ENCODE peak calls at places on chromosomes 11 and 22, in six cellular contexts. One of them, this sample, is unnamed.

GRCh38 chr11:11709447-11710239 is 87.8 kb upstream of the GALNT18 start:
- DNase-seq in GM12878: peak; percentile 1
- DNase-seq in IMR-90: no peak
- DNase-seq in A549: no peak
- DNase-seq in K562: no peak
- DNase-seq in HepG2: no peak
- DNase-seq in this sample: no peak

GRCh38 chr22:31211504-31211861 is 615 bp upstream of the LIMK2 start:
- DNase-seq in GM12878: no peak
- DNase-seq in IMR-90: no peak
- DNase-seq in A549: no peak
- DNase-seq in K562: no peak
- DNase-seq in HepG2: no peak
- DNase-seq in this sample: no peak

GRCh38 chr22:19178065-19178658 is 374 bp downstream of the SLC25A1 start:
- DNase-seq in GM12878: no peak
- DNase-seq in IMR-90: peak; percentile 11
- DNase-seq in A549: peak; percentile 13
- DNase-seq in K562: peak; percentile 98
- DNase-seq in HepG2: peak; percentile 21
- DNase-seq in this sample: peak; percentile 85

GRCh38 chr22:50015451-50016307 is 3.1 kb upstream of the IL17REL start:
- DNase-seq in GM12878: no peak
- DNase-seq in IMR-90: no peak
- DNase-seq in A549: no peak
- DNase-seq in K562: no peak
- DNase-seq in HepG2: no peak
- DNase-seq in this sample: peak; percentile 41

GRCh38 chr22:35258144-35258988 is 1.1 kb downstream of the HMGXB4 start:
- DNase-seq in GM12878: no peak
- DNase-seq in IMR-90: peak; percentile 11
- DNase-seq in A549: peak; percentile 5
- DNase-seq in K562: peak; percentile 16
- DNase-seq in HepG2: no peak
- DNase-seq in this sample: peak; percentile 48

GRCh38 chr11:126048198-126048597 is 14.5 kb downstream of the CDON start:
- DNase-seq in GM12878: no peak
- DNase-seq in IMR-90: no peak
- DNase-seq in A549: no peak
- DNase-seq in K562: no peak
- DNase-seq in HepG2: no peak
- DNase-seq in this sample: no peak

GRCh38 chr11:60971520-60971919 is at the start of gene CD6:
- DNase-seq in GM12878: no peak
- DNase-seq in IMR-90: no peak
- DNase-seq in A549: no peak
- DNase-seq in K562: no peak
- DNase-seq in HepG2: no peak
- DNase-seq in this sample: no peak

GRCh38 chr22:31350410-31350863 is 4.3 kb upstream of the PATZ1 start:
- DNase-seq in GM12878: no peak
- DNase-seq in IMR-90: no peak
- DNase-seq in A549: peak; percentile 27
- DNase-seq in K562: peak; percentile 44
- DNase-seq in HepG2: peak; percentile 90
- DNase-seq in this sample: peak; percentile 89

GRCh38 chr11:77147668-77148321 is 19.7 kb downstream of the MYO7A start:
- DNase-seq in GM12878: no peak
- DNase-seq in IMR-90: no peak
- DNase-seq in A549: no peak
- DNase-seq in K562: peak; percentile 92
- DNase-seq in HepG2: no peak
- DNase-seq in this sample: no peak

GRCh38 chr11:134636071-134636470 is 224.0 kb upstream of the B3GAT1 start:
- DNase-seq in GM12878: no peak
- DNase-seq in IMR-90: no peak
- DNase-seq in A549: no peak
- DNase-seq in K562: no peak
- DNase-seq in HepG2: no peak
- DNase-seq in this sample: no peak

GRCh38 chr11:79397252-79397651 is 43.6 kb downstream of the TENM4 start:
- DNase-seq in GM12878: no peak
- DNase-seq in IMR-90: peak; percentile 61
- DNase-seq in A549: no peak
- DNase-seq in K562: no peak
- DNase-seq in HepG2: no peak
- DNase-seq in this sample: no peak

GRCh38 chr11:66219846-66220565 is 48.4 kb upstream of the RAB1B start:
- DNase-seq in GM12878: no peak
- DNase-seq in IMR-90: no peak
- DNase-seq in A549: no peak
- DNase-seq in K562: no peak
- DNase-seq in HepG2: no peak
- DNase-seq in this sample: no peak

GRCh38 chr11:96218901-96219300 is 124.1 kb downstream of the MAML2 start:
- DNase-seq in GM12878: no peak
- DNase-seq in IMR-90: no peak
- DNase-seq in A549: no peak
- DNase-seq in K562: no peak
- DNase-seq in HepG2: no peak
- DNase-seq in this sample: no peak

GRCh38 chr11:120929090-120929489 is 94.8 kb upstream of the TBCEL start:
- DNase-seq in GM12878: no peak
- DNase-seq in IMR-90: no peak
- DNase-seq in A549: no peak
- DNase-seq in K562: no peak
- DNase-seq in HepG2: no peak
- DNase-seq in this sample: no peak

GRCh38 chr11:127275771-127276170 is 275.2 kb upstream of the KIRREL3 start:
- DNase-seq in GM12878: no peak
- DNase-seq in IMR-90: no peak
- DNase-seq in A549: no peak
- DNase-seq in K562: no peak
- DNase-seq in HepG2: no peak
- DNase-seq in this sample: no peak

GRCh38 chr11:2263012-2263565 is 7.3 kb downstream of the ASCL2 start:
- DNase-seq in GM12878: no peak
- DNase-seq in IMR-90: no peak
- DNase-seq in A549: no peak
- DNase-seq in K562: no peak
- DNase-seq in HepG2: no peak
- DNase-seq in this sample: no peak

GRCh38 chr22:29340566-29340965 is 25.1 kb upstream of the RASL10A start:
- DNase-seq in GM12878: no peak
- DNase-seq in IMR-90: no peak
- DNase-seq in A549: no peak
- DNase-seq in K562: no peak
- DNase-seq in HepG2: no peak
- DNase-seq in this sample: no peak

GRCh38 chr11:79439430-79439892 is 1.4 kb downstream of the TENM4 start:
- DNase-seq in GM12878: no peak
- DNase-seq in IMR-90: peak; percentile 59
- DNase-seq in A549: no peak
- DNase-seq in K562: no peak
- DNase-seq in HepG2: no peak
- DNase-seq in this sample: peak; percentile 38

GRCh38 chr22:38734203-38735100 is 21.3 kb downstream of the SUN2 start:
- DNase-seq in GM12878: no peak
- DNase-seq in IMR-90: no peak
- DNase-seq in A549: no peak
- DNase-seq in K562: no peak
- DNase-seq in HepG2: no peak
- DNase-seq in this sample: no peak

GRCh38 chr11:44708523-44709280 is 18.1 kb upstream of the TSPAN18 start:
- DNase-seq in GM12878: no peak
- DNase-seq in IMR-90: no peak
- DNase-seq in A549: no peak
- DNase-seq in K562: no peak
- DNase-seq in HepG2: no peak
- DNase-seq in this sample: no peak

GRCh38 chr22:32204211-32204855 is 540 bp downstream of the RFPL2 start:
- DNase-seq in GM12878: no peak
- DNase-seq in IMR-90: no peak
- DNase-seq in A549: peak; percentile 32
- DNase-seq in K562: no peak
- DNase-seq in HepG2: peak; percentile 9
- DNase-seq in this sample: peak; percentile 60

GRCh38 chr11:62555464-62556092 is 9.0 kb upstream of the AHNAK start:
- DNase-seq in GM12878: peak; percentile 92
- DNase-seq in IMR-90: peak; percentile 30
- DNase-seq in A549: peak; percentile 26
- DNase-seq in K562: no peak
- DNase-seq in HepG2: no peak
- DNase-seq in this sample: peak; percentile 43

GRCh38 chr11:7030836-7031235 is 10.6 kb downstream of the NLRP14 start:
- DNase-seq in GM12878: no peak
- DNase-seq in IMR-90: no peak
- DNase-seq in A549: no peak
- DNase-seq in K562: no peak
- DNase-seq in HepG2: no peak
- DNase-seq in this sample: no peak

GRCh38 chr11:7032692-7033091 is 12.4 kb downstream of the NLRP14 start:
- DNase-seq in GM12878: no peak
- DNase-seq in IMR-90: no peak
- DNase-seq in A549: no peak
- DNase-seq in K562: no peak
- DNase-seq in HepG2: no peak
- DNase-seq in this sample: no peak

GRCh38 chr11:7034019-7034418 is 13.7 kb downstream of the NLRP14 start:
- DNase-seq in GM12878: no peak
- DNase-seq in IMR-90: no peak
- DNase-seq in A549: no peak
- DNase-seq in K562: no peak
- DNase-seq in HepG2: no peak
- DNase-seq in this sample: no peak

GRCh38 chr11:7028141-7028540 is 7.9 kb downstream of the NLRP14 start:
- DNase-seq in GM12878: no peak
- DNase-seq in IMR-90: no peak
- DNase-seq in A549: no peak
- DNase-seq in K562: no peak
- DNase-seq in HepG2: no peak
- DNase-seq in this sample: no peak

DNA sequence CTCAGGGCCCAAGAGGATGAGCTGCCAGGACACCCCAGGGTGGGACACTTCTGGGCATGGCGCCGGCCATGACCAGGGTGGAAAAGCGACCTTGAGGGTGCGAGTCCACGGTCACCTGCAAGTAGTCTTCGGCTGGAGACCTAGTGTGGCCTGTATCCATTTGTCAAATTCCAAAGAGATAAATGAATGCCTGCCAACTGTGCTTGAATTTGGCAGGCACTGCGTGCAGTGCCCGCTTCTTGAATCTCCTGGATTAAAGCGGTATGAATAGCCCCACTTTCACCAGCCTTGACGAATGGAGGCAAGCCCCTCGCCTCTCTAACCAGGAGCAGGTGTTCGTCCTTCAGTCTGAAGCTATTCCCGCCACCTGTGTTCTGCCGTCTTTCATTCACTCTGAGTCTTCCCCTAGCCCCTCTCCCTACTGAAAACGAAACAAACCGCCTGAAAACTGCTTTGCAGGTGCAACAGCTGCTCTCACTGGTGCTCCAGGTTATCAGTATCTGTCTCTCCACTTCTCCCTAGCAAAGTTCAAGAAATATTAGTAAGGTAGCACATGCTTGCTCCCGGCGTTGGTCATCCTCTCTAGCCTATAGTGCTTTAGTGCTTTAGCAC is 11.2 kb downstream of the NLRP14 start:
- DNase-seq in GM12878: no peak
- DNase-seq in IMR-90: no peak
- DNase-seq in A549: no peak
- DNase-seq in K562: no peak
- DNase-seq in HepG2: no peak
- DNase-seq in this sample: no peak
- H3K4me2 ChIP-seq in GM12878: no peak overlapping the region
- H3K4me2 ChIP-seq in IMR-90: no peak overlapping the region
- H3K4me2 ChIP-seq in A549: no peak overlapping the region
- H3K4me2 ChIP-seq in K562: peak overlapping the region; percentile 32
- H3K4me2 ChIP-seq in HepG2: no peak overlapping the region
- H3K4me2 ChIP-seq in this sample: no peak overlapping the region

DNA sequence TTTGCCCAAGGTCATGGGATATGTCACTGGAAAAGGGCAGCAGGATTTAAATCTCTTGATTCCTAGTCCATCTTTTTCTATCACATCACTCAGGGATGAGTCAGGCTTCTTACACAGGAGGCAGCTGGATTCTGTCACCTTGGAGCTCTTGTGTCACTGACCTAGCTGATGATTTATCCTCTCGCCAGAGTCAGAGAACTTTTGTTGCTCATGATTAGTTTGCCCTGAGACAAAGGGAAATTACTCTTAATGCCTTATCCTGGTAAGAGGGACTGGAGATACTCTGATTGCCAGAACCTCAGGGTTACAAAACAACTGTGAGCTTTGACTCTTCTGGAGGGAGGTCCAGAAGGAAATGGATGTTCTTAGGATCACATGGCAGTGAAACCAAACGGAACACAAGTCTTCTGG is 10.1 kb downstream of the COA4 start:
- DNase-seq in GM12878: no peak
- DNase-seq in IMR-90: peak; percentile 93
- DNase-seq in A549: peak; percentile 34
- DNase-seq in K562: no peak
- DNase-seq in HepG2: peak; percentile 52
- DNase-seq in this sample: peak; percentile 58
- TF ChIP-seq SMC3 in GM12878: no peak
- TF ChIP-seq SMC3 in IMR-90: no peak
- TF ChIP-seq SMC3 in A549: no peak
- TF ChIP-seq SMC3 in K562: no peak
- TF ChIP-seq SMC3 in HepG2: no peak
- TF ChIP-seq SMC3 in this sample: no peak

GRCh38 chr11:69539416-69540117 is 58.1 kb downstream of the LINC01488 start:
- DNase-seq in GM12878: no peak
- DNase-seq in IMR-90: no peak
- DNase-seq in A549: no peak
- DNase-seq in K562: no peak
- DNase-seq in HepG2: no peak
- DNase-seq in this sample: no peak

GRCh38 chr11:69541001-69541285 is 59.5 kb downstream of the LINC01488 start:
- DNase-seq in GM12878: no peak
- DNase-seq in IMR-90: no peak
- DNase-seq in A549: no peak
- DNase-seq in K562: no peak
- DNase-seq in HepG2: no peak
- DNase-seq in this sample: no peak

GRCh38 chr11:69540118-69541000 is 58.9 kb downstream of the LINC01488 start:
- DNase-seq in GM12878: no peak
- DNase-seq in IMR-90: no peak
- DNase-seq in A549: no peak
- DNase-seq in K562: peak; percentile 46
- DNase-seq in HepG2: peak; percentile 26
- DNase-seq in this sample: peak; percentile 69

GRCh38 chr11:69542314-69543168 is 61.1 kb downstream of the LINC01488 start:
- DNase-seq in GM12878: no peak
- DNase-seq in IMR-90: no peak
- DNase-seq in A549: no peak
- DNase-seq in K562: no peak
- DNase-seq in HepG2: no peak
- DNase-seq in this sample: no peak

GRCh38 chr11:69541501-69542313 is 60.2 kb downstream of the LINC01488 start:
- DNase-seq in GM12878: no peak
- DNase-seq in IMR-90: peak; percentile 43
- DNase-seq in A549: peak; percentile 80
- DNase-seq in K562: no peak
- DNase-seq in HepG2: peak; percentile 34
- DNase-seq in this sample: no peak
- H3K4me2 ChIP-seq in GM12878: no peak overlapping the region
- H3K4me2 ChIP-seq in IMR-90: no peak overlapping the region
- H3K4me2 ChIP-seq in A549: peak overlapping the region; percentile 62
- H3K4me2 ChIP-seq in K562: no peak overlapping the region
- H3K4me2 ChIP-seq in HepG2: no peak overlapping the region
- H3K4me2 ChIP-seq in this sample: no peak overlapping the region

GRCh38 chr11:64522843-64523242 is 68.2 kb upstream of the SLC22A12 start:
- DNase-seq in GM12878: no peak
- DNase-seq in IMR-90: no peak
- DNase-seq in A549: no peak
- DNase-seq in K562: no peak
- DNase-seq in HepG2: no peak
- DNase-seq in this sample: no peak
- TF ChIP-seq SMC3 in GM12878: no peak
- TF ChIP-seq SMC3 in IMR-90: no peak
- TF ChIP-seq SMC3 in A549: no peak
- TF ChIP-seq SMC3 in K562: no peak
- TF ChIP-seq SMC3 in HepG2: no peak
- TF ChIP-seq SMC3 in this sample: no peak

This sample was measured in SK-N-SH.